ENCODE peak calls at places on chromosome 3, in five cellular contexts. One of them, this sample, is unnamed.

GRCh38 chr3:137332296-137332695 is 374.5 kb downstream of the IL20RB start:
- DNase-seq in CD8-positive, alpha-beta T cell: no peak
- DNase-seq in breast epithelium: no peak
- DNase-seq in AG10803: no peak
- DNase-seq in foreskin fibroblast: no peak
- DNase-seq in this sample: no peak

GRCh38 chr3:151398895-151399294 is 14.3 kb upstream of the P2RY12 start:
- DNase-seq in foreskin fibroblast: no peak
- DNase-seq in CD8-positive, alpha-beta T cell: no peak
- DNase-seq in AG10803: no peak
- DNase-seq in breast epithelium: no peak
- DNase-seq in this sample: no peak

GRCh38 chr3:47362704-47363103 is 18.1 kb upstream of the PTPN23 start:
- DNase-seq in breast epithelium: no peak
- DNase-seq in CD8-positive, alpha-beta T cell: peak; percentile 15
- DNase-seq in foreskin fibroblast: no peak
- DNase-seq in AG10803: no peak
- DNase-seq in this sample: no peak

GRCh38 chr3:46959169-46959515 is 17.4 kb downstream of the CCDC12 start:
- DNase-seq in breast epithelium: no peak
- DNase-seq in CD8-positive, alpha-beta T cell: peak; percentile 46
- DNase-seq in foreskin fibroblast: no peak
- DNase-seq in AG10803: no peak
- DNase-seq in this sample: no peak

GRCh38 chr3:71658131-71658530 is 67.1 kb downstream of the EIF4E3 start:
- DNase-seq in CD8-positive, alpha-beta T cell: no peak
- DNase-seq in breast epithelium: peak; percentile 98
- DNase-seq in foreskin fibroblast: no peak
- DNase-seq in AG10803: peak; percentile 8
- DNase-seq in this sample: no peak

GRCh38 chr3:56795097-56795806 is 6.5 kb downstream of the ARHGEF3 start:
- DNase-seq in breast epithelium: no peak
- DNase-seq in foreskin fibroblast: no peak
- DNase-seq in AG10803: peak; percentile 64
- DNase-seq in CD8-positive, alpha-beta T cell: no peak
- DNase-seq in this sample: no peak

GRCh38 chr3:126342991-126343661 is 14.1 kb downstream of the KLF15 start:
- DNase-seq in breast epithelium: peak; percentile 34
- DNase-seq in AG10803: peak; percentile 28
- DNase-seq in CD8-positive, alpha-beta T cell: peak; percentile 6
- DNase-seq in foreskin fibroblast: no peak
- DNase-seq in this sample: no peak

GRCh38 chr3:15360786-15361493 is 28.6 kb upstream of the SH3BP5 start:
- DNase-seq in AG10803: peak; percentile 57
- DNase-seq in breast epithelium: no peak
- DNase-seq in CD8-positive, alpha-beta T cell: no peak
- DNase-seq in foreskin fibroblast: peak; percentile 42
- DNase-seq in this sample: no peak

GRCh38 chr3:14728113-14728512 is 53.2 kb downstream of the C3orf20 start:
- DNase-seq in foreskin fibroblast: no peak
- DNase-seq in CD8-positive, alpha-beta T cell: no peak
- DNase-seq in AG10803: no peak
- DNase-seq in breast epithelium: no peak
- DNase-seq in this sample: no peak

GRCh38 chr3:184491867-184492615 is 69.5 kb upstream of the EPHB3 start:
- DNase-seq in CD8-positive, alpha-beta T cell: no peak
- DNase-seq in foreskin fibroblast: no peak
- DNase-seq in AG10803: no peak
- DNase-seq in breast epithelium: no peak
- DNase-seq in this sample: no peak

GRCh38 chr3:184489457-184489856 is 72.1 kb upstream of the EPHB3 start:
- DNase-seq in breast epithelium: no peak
- DNase-seq in AG10803: peak; percentile 44
- DNase-seq in foreskin fibroblast: no peak
- DNase-seq in CD8-positive, alpha-beta T cell: no peak
- DNase-seq in this sample: no peak

GRCh38 chr3:184486614-184487013 is 75.0 kb upstream of the EPHB3 start:
- DNase-seq in AG10803: peak; percentile 79
- DNase-seq in foreskin fibroblast: no peak
- DNase-seq in CD8-positive, alpha-beta T cell: no peak
- DNase-seq in breast epithelium: no peak
- DNase-seq in this sample: no peak

GRCh38 chr3:184488577-184488976 is 73.0 kb upstream of the EPHB3 start:
- DNase-seq in CD8-positive, alpha-beta T cell: no peak
- DNase-seq in breast epithelium: no peak
- DNase-seq in foreskin fibroblast: no peak
- DNase-seq in AG10803: no peak
- DNase-seq in this sample: no peak

DNA sequence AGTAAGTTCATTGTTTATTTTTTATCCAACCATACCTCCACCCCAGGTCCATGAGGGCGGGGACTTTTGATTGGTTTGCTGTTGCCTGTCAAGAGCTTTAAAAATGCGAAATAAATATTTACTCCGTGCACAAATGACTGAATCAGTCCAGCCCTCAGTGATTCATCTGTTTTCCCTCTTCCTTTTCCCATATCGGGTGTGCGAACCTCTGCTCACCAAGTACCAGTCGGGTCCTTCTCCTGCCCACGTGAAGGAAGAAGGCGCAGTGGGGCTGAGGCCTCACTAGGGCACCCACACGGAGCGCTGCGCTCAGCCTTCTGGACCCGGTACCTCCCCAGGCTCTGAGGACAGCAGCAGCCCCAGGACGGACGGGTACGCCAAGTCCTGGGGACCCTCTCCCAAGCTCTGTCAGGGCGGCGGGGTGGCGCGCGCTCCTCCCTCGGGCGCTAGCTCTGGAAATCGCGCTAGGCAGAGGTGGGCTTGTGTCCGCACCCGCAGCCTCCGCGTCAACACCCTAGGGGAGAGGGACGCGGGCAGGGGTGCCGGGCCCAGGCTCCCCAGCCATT is 70.5 kb upstream of the EPHB3 start:
- DNase-seq in breast epithelium: no peak
- DNase-seq in AG10803: no peak
- DNase-seq in foreskin fibroblast: no peak
- DNase-seq in CD8-positive, alpha-beta T cell: no peak
- DNase-seq in this sample: no peak
- TF ChIP-seq CTCF in breast epithelium: no peak
- TF ChIP-seq CTCF in AG10803: no peak
- TF ChIP-seq CTCF in foreskin fibroblast: no peak
- TF ChIP-seq CTCF in CD8-positive, alpha-beta T cell: no peak
- TF ChIP-seq CTCF in this sample: no peak

DNA sequence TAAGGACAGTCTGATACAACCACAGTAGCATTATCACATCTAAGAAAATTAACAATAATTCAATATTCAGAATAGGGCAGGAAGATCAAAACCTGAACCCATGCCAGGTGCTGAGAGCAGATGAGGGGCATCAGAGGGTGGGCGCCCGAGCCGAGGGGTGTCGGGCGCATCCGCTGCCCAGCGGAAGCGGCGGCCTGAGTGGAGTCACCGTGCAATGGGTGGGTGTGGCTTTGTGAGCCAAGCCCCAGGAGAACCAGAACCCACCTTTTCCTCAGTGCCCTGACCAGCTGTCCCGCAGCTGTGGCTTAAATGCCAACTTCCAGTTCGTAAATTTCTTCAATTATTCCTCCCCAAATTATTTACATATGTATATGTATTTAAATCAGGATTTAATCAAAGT is 1.1 kb downstream of the DNAH1 start:
- DNase-seq in AG10803: no peak
- DNase-seq in foreskin fibroblast: no peak
- DNase-seq in CD8-positive, alpha-beta T cell: no peak
- DNase-seq in breast epithelium: no peak
- DNase-seq in this sample: no peak
- H3K4me3 ChIP-seq in AG10803: no peak overlapping the region
- H3K4me3 ChIP-seq in foreskin fibroblast: peak overlapping the region; percentile 36
- H3K4me3 ChIP-seq in CD8-positive, alpha-beta T cell: peak overlapping the region; percentile 59
- H3K4me3 ChIP-seq in breast epithelium: peak overlapping the region; percentile 63
- H3K4me3 ChIP-seq in this sample: no peak overlapping the region

GRCh38 chr3:170852307-170852706 is 17.7 kb downstream of the RPL22L1 start:
- DNase-seq in CD8-positive, alpha-beta T cell: no peak
- DNase-seq in AG10803: no peak
- DNase-seq in breast epithelium: no peak
- DNase-seq in foreskin fibroblast: no peak
- DNase-seq in this sample: no peak

GRCh38 chr3:170844377-170844776 is 25.6 kb downstream of the RPL22L1 start:
- DNase-seq in breast epithelium: no peak
- DNase-seq in foreskin fibroblast: no peak
- DNase-seq in AG10803: no peak
- DNase-seq in CD8-positive, alpha-beta T cell: no peak
- DNase-seq in this sample: no peak

GRCh38 chr3:170848294-170848917 is 21.6 kb downstream of the RPL22L1 start:
- DNase-seq in AG10803: peak; percentile 40
- DNase-seq in CD8-positive, alpha-beta T cell: no peak
- DNase-seq in foreskin fibroblast: no peak
- DNase-seq in breast epithelium: no peak
- DNase-seq in this sample: no peak
- TF ChIP-seq CTCF in AG10803: peak; percentile 68
- TF ChIP-seq CTCF in CD8-positive, alpha-beta T cell: no peak
- TF ChIP-seq CTCF in foreskin fibroblast: peak; percentile 8
- TF ChIP-seq CTCF in breast epithelium: no peak
- TF ChIP-seq CTCF in this sample: no peak

GRCh38 chr3:171790898-171791694 is 19.2 kb downstream of the PLD1 start:
- DNase-seq in foreskin fibroblast: peak; percentile 39
- DNase-seq in breast epithelium: no peak
- DNase-seq in AG10803: peak; percentile 82
- DNase-seq in CD8-positive, alpha-beta T cell: no peak
- DNase-seq in this sample: no peak

GRCh38 chr3:171788546-171789351 is 21.5 kb downstream of the PLD1 start:
- DNase-seq in AG10803: peak; percentile 97
- DNase-seq in CD8-positive, alpha-beta T cell: no peak
- DNase-seq in foreskin fibroblast: peak; percentile 92
- DNase-seq in breast epithelium: no peak
- DNase-seq in this sample: no peak

GRCh38 chr3:171790574-171790897 is 19.7 kb downstream of the PLD1 start:
- DNase-seq in foreskin fibroblast: no peak
- DNase-seq in AG10803: no peak
- DNase-seq in breast epithelium: no peak
- DNase-seq in CD8-positive, alpha-beta T cell: no peak
- DNase-seq in this sample: no peak

GRCh38 chr3:171791695-171792082 is 18.6 kb downstream of the PLD1 start:
- DNase-seq in AG10803: peak; percentile 40
- DNase-seq in breast epithelium: no peak
- DNase-seq in CD8-positive, alpha-beta T cell: no peak
- DNase-seq in foreskin fibroblast: peak; percentile 70
- DNase-seq in this sample: no peak

DNA sequence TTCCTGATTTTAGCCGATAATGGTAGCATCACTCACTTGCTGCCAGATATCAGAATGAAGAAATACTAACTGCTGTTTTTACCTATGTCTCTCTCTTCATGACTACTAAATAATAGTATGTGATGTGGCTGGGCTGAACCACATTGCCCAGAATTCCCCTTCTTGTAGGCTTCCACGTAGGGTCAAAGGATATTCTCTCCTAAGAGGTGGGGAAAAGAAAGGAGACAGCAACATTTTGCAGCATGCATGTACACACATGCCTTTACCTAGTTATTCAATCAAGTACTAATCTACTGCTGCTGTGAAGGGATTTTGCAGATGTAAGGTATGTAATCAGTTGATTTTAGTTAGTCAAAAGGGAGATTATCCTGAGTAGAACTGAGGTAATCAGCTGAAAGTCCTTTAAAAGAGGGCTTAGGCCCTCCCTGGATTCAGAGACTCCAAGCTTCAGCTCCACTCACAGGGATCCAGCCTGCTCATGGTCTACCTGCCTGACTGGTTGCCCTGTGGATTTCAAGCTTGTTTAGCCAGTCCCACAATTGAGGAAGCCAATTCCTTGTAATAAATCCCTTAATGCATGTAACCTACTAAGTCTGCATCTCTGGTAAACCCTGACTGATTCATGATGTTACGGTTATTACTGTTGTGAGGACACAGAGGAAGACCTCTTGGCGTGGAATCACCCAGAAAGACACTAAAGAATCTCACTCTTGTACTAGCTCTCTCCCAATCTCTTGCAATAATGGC is 20.4 kb downstream of the PLD1 start:
- DNase-seq in AG10803: no peak
- DNase-seq in CD8-positive, alpha-beta T cell: no peak
- DNase-seq in foreskin fibroblast: no peak
- DNase-seq in breast epithelium: no peak
- DNase-seq in this sample: no peak
- H3K4me3 ChIP-seq in AG10803: no peak overlapping the region
- H3K4me3 ChIP-seq in CD8-positive, alpha-beta T cell: no peak overlapping the region
- H3K4me3 ChIP-seq in foreskin fibroblast: no peak overlapping the region
- H3K4me3 ChIP-seq in breast epithelium: no peak overlapping the region
- H3K4me3 ChIP-seq in this sample: no peak overlapping the region

DNA sequence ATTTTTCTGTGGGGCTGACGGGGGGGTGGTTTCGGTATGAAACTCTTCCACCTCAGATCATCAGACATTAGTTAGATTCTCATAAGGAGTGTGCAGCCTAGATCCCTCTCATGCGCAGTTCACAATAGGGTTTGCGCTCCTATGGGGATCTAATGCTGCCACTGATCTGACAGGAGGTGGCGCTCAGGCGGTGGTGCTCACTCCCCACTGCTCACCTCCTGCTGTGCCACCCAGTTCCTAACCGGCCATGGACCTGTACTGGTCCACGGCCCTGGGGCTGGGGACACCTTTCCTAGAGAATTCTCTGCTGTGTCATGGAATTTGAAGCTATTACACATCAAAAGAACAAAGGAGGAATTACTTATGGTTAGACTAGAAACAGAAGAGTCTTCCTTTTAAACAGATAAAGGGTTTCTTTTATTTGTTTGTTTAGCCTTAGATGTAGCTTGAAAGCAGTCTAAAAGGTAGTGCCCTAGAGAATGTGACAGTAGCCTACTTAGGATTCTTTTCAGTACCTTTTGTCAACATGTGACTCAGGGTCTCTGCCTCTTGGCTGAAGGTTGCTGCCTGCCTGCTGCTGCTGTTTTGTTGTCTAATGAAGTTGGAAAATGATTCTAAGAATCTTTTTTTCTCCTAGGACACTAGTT is 50.2 kb downstream of the PAK2 start:
- DNase-seq in foreskin fibroblast: no peak
- DNase-seq in AG10803: no peak
- DNase-seq in CD8-positive, alpha-beta T cell: no peak
- DNase-seq in breast epithelium: no peak
- DNase-seq in this sample: no peak
- TF ChIP-seq CTCF in foreskin fibroblast: no peak
- TF ChIP-seq CTCF in AG10803: no peak
- TF ChIP-seq CTCF in CD8-positive, alpha-beta T cell: no peak
- TF ChIP-seq CTCF in breast epithelium: no peak
- TF ChIP-seq CTCF in this sample: no peak

DNA sequence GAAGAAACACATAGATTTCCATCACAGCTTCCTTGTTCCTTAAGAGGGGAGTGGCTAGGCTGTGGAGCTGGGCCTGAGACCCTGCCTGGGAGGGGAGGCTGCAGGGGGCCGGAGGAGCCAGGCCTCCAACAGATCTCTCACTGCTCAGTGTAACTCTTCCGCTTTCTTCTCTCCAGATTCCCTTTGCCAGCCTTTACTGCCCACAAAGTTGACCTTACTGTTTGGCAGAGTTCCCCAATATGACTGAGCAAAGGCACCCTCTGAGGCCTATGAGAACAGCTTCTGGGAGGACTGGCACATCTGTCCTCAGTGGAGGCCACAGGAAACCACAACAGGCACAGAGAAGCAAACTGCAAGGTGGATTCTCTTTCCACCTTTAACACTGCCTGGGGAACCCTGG is 38.1 kb downstream of the SLCO2A1 start:
- DNase-seq in foreskin fibroblast: no peak
- DNase-seq in CD8-positive, alpha-beta T cell: no peak
- DNase-seq in breast epithelium: no peak
- DNase-seq in AG10803: peak; percentile 31
- DNase-seq in this sample: no peak
- H3K4me3 ChIP-seq in foreskin fibroblast: no peak overlapping the region
- H3K4me3 ChIP-seq in CD8-positive, alpha-beta T cell: no peak overlapping the region
- H3K4me3 ChIP-seq in breast epithelium: no peak overlapping the region
- H3K4me3 ChIP-seq in AG10803: no peak overlapping the region
- H3K4me3 ChIP-seq in this sample: no peak overlapping the region